ENCODE peak calls at places on chromosomes 3 and 15, in six cellular contexts. H is colonic mucosa, P is heart left ventricle, O is stomach, R is H9, J is K562. I is an unnamed sample.

GRCh38 chr3:10941972-10942371 is 50.6 kb upstream of the SLC6A1 start:
- DNase-seq in H (no peak), P (no peak), O (no peak), R (peak; percentile 55), J (peak; percentile 38), I (peak; percentile 60)

GRCh38 chr3:133469140-133469731 is 69.4 kb downstream of the BFSP2 start:
- DNase-seq in H (no peak), P (peak; percentile 54), O (no peak), R (no peak), J (no peak), I (no peak)

GRCh38 chr3:127628788-127629456 is at the start of gene PODXL2:
- DNase-seq in H (peak; percentile 26), P (peak; percentile 66), O (peak; percentile 55), R (peak; percentile 59), J (peak; percentile 97), I (peak; percentile 84)

GRCh38 chr15:72604794-72605193 is 49.7 kb upstream of the GOLGA6B start:
- DNase-seq in H (no peak), P (no peak), O (no peak), R (peak; percentile 90), J (peak; percentile 24), I (no peak)

GRCh38 chr3:50655009-50655830 is 19.5 kb upstream of the DOCK3 start:
- DNase-seq in H (no peak), P (no peak), O (no peak), R (no peak), J (no peak), I (peak; percentile 50)

GRCh38 chr3:52311567-52312119 is 4.5 kb upstream of the DNAH1 start:
- DNase-seq in H (no peak), P (no peak), O (no peak), R (no peak), J (no peak), I (no peak)

GRCh38 chr3:184636774-184637316 is 75.0 kb downstream of the MAGEF1 start:
- DNase-seq in H (no peak), P (no peak), O (peak; percentile 30), R (no peak), J (no peak), I (no peak)

GRCh38 chr15:60883691-60884319 is 345.3 kb downstream of the RORA start:
- DNase-seq in H (no peak), P (no peak), O (no peak), R (no peak), J (no peak), I (no peak)

GRCh38 chr3:97972976-97973375 is 745 bp upstream of the RIOX2 start:
- DNase-seq in H (no peak), P (no peak), O (no peak), R (no peak), J (no peak), I (no peak)

GRCh38 chr3:129461022-129461421 is 21.0 kb downstream of the IFT122 start:
- DNase-seq in H (no peak), P (no peak), O (no peak), R (no peak), J (no peak), I (no peak)

GRCh38 chr15:67080900-67081431 is 15.6 kb downstream of the SMAD3 start:
- DNase-seq in H (peak; percentile 53), P (peak; percentile 51), O (no peak), R (no peak), J (peak; percentile 77), I (peak; percentile 90)

GRCh38 chr3:109339186-109339585 is 1.8 kb upstream of the DPPA4 start:
- DNase-seq in H (no peak), P (no peak), O (no peak), R (no peak), J (no peak), I (no peak)

GRCh38 chr15:39770748-39771689 is 11.6 kb downstream of the FSIP1 start:
- DNase-seq in H (no peak), P (no peak), O (no peak), R (no peak), J (no peak), I (no peak)

GRCh38 chr15:86743283-86743903 is 663.7 kb downstream of the AGBL1 start:
- DNase-seq in H (peak; percentile 65), P (no peak), O (peak; percentile 36), R (peak; percentile 79), J (no peak), I (no peak)

GRCh38 chr3:99700637-99701268 is 62.4 kb downstream of the COL8A1 start:
- DNase-seq in H (no peak), P (no peak), O (no peak), R (no peak), J (no peak), I (no peak)

GRCh38 chr3:57544181-57545125 is at the start of gene DNAH12:
- DNase-seq in H (peak; percentile 55), P (no peak), O (peak; percentile 26), R (peak; percentile 96), J (peak; percentile 27), I (no peak)

GRCh38 chr3:16331319-16331883 is 66.4 kb downstream of the OXNAD1 start:
- DNase-seq in H (no peak), P (no peak), O (no peak), R (no peak), J (no peak), I (no peak)

GRCh38 chr15:94460624-94461023 is 229.3 kb downstream of the MCTP2 start:
- DNase-seq in H (no peak), P (no peak), O (no peak), R (no peak), J (no peak), I (no peak)

GRCh38 chr3:115912372-115912771 is 289.1 kb downstream of the GAP43 start:
- DNase-seq in H (peak; percentile 22), P (peak; percentile 31), O (no peak), R (no peak), J (no peak), I (no peak)

GRCh38 chr15:95620934-95621579 is 709.4 kb upstream of the NR2F2 start:
- DNase-seq in H (no peak), P (no peak), O (no peak), R (no peak), J (no peak), I (no peak)

GRCh38 chr3:178076718-178077117 is 459.5 kb upstream of the KCNMB2 start:
- DNase-seq in H (no peak), P (no peak), O (no peak), R (no peak), J (no peak), I (no peak)

GRCh38 chr3:128491071-128491899 is 1.7 kb downstream of the GATA2 start:
- DNase-seq in H (no peak), P (no peak), O (no peak), R (peak; percentile 47), J (no peak), I (peak; percentile 58)

GRCh38 chr15:39204031-39204430 is 376.8 kb upstream of the THBS1 start:
- DNase-seq in H (no peak), P (no peak), O (no peak), R (no peak), J (no peak), I (no peak)

GRCh38 chr15:52651868-52652267 is 27.3 kb downstream of the ATOSA start:
- DNase-seq in H (peak; percentile 68), P (peak; percentile 73), O (peak; percentile 42), R (peak; percentile 68), J (peak; percentile 85), I (peak; percentile 78)

GRCh38 chr3:196942915-196943277 is 568 bp upstream of the NCBP2 start:
- DNase-seq in H (peak; percentile 47), P (no peak), O (no peak), R (no peak), J (peak; percentile 66), I (no peak)
- H3K27ac ChIP-seq in H (peak overlapping the region; percentile 97), P (peak overlapping the region; percentile 88), O (peak overlapping the region; percentile 93), R (no peak overlapping the region), J (peak overlapping the region; percentile 93), I (peak overlapping the region; percentile 96)

GRCh38 chr15:70566047-70566835 is 197.1 kb downstream of the UACA start:
- DNase-seq in H (no peak), P (no peak), O (no peak), R (peak; percentile 54), J (no peak), I (no peak)
- TF ChIP-seq CTCF in H (no peak), P (no peak), O (no peak), R (peak; percentile 27), J (no peak), I (no peak)

GRCh38 chr15:48601095-48601494 is 44.4 kb downstream of the FBN1 start:
- DNase-seq in H (no peak), P (no peak), O (no peak), R (no peak), J (no peak), I (no peak)

GRCh38 chr15:48602358-48603122 is 43.0 kb downstream of the FBN1 start:
- DNase-seq in H (no peak), P (no peak), O (no peak), R (no peak), J (no peak), I (no peak)

GRCh38 chr15:48604567-48604966 is 40.9 kb downstream of the FBN1 start:
- DNase-seq in H (no peak), P (no peak), O (no peak), R (no peak), J (no peak), I (no peak)

GRCh38 chr15:48603123-48603500 is 42.4 kb downstream of the FBN1 start:
- DNase-seq in H (no peak), P (no peak), O (no peak), R (no peak), J (no peak), I (no peak)

GRCh38 chr15:48603922-48604321 is 41.6 kb downstream of the FBN1 start:
- DNase-seq in H (no peak), P (no peak), O (no peak), R (no peak), J (no peak), I (no peak)
- H3K27ac ChIP-seq in H (no peak overlapping the region), P (peak overlapping the region; percentile 81), O (peak overlapping the region; percentile 4), R (no peak overlapping the region), J (no peak overlapping the region), I (no peak overlapping the region)

DNA sequence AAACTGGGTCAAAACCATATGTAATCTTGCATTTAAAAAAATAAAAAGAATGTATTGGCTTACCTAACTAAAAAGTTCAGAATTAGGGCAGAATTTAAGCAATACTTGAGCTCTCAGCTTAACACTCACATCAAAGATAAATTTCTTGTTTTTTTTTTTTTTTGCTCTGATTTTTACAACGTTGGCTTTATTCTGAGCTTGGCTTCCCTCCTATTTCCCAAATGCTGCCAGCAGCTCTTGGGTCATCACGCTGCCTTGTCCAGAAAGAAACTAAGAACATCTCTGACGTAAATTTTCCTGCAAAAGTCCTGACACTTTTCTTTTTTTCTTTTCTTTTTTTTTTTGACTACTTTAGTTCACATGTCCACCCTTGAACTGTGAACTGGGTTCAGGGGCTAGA is 150.6 kb upstream of the TGFBR2 start:
- DNase-seq in H (no peak), P (peak; percentile 31), O (no peak), R (no peak), J (no peak), I (no peak)
- TF ChIP-seq CTCF in H (no peak), P (no peak), O (no peak), R (no peak), J (no peak), I (no peak)

GRCh38 chr3:65876028-65876420 is 162.7 kb downstream of the MAGI1 start:
- DNase-seq in H (no peak), P (no peak), O (no peak), R (no peak), J (no peak), I (no peak)
- H3K27ac ChIP-seq in H (no peak overlapping the region), P (no peak overlapping the region), O (no peak overlapping the region), R (no peak overlapping the region), J (no peak overlapping the region), I (no peak overlapping the region)